ENCODE peak calls at places on chromosomes 6 and 20, in eight cellular contexts. N is activated CD8-positive, alpha-beta memory T cell treated with anti-CD3 and anti-CD28 coated beads for 48 hours; A is NCI-H774; Z is SW 1271; W is activated T-helper 1 cell treated with Interleukin-2 at 50 U/mL for 16 hours; H is AG10803; M is SIG-M5; D is ACHN. C is an unnamed sample.

GRCh38 chr20:22385602-22386299 is 198.6 kb downstream of the FOXA2 start:
- DNase-seq in N (no peak), A (peak; percentile 39), Z (peak; percentile 13), W (no peak), H (no peak), M (no peak), D (peak; percentile 28), C (no peak)

GRCh38 chr6:158150701-158151100 is 17.4 kb downstream of the SERAC1 start:
- DNase-seq in N (no peak), A (no peak), Z (no peak), W (no peak), H (no peak), M (no peak), D (peak; percentile 60), C (no peak)

GRCh38 chr6:43758617-43759050 is 11.4 kb upstream of the VEGFA start:
- DNase-seq in N (no peak), A (no peak), Z (no peak), W (no peak), H (no peak), M (no peak), D (peak; percentile 20), C (no peak)

GRCh38 chr6:14501914-14502313 is 384.3 kb downstream of the CD83 start:
- DNase-seq in N (no peak), A (no peak), Z (no peak), W (no peak), H (no peak), M (no peak), D (no peak), C (no peak)

GRCh38 chr6:121482004-121482693 is 46.7 kb downstream of the GJA1 start:
- DNase-seq in N (no peak), A (no peak), Z (no peak), W (no peak), H (peak; percentile 64), M (no peak), D (peak; percentile 35), C (no peak)

GRCh38 chr20:24651973-24652340 is 182.5 kb downstream of the SYNDIG1 start:
- DNase-seq in N (no peak), A (no peak), Z (no peak), W (no peak), H (no peak), M (no peak), D (no peak), C (no peak)

GRCh38 chr6:91716361-91716760 is 1129.5 kb upstream of the MAP3K7 start:
- DNase-seq in N (no peak), A (no peak), Z (no peak), W (no peak), H (no peak), M (no peak), D (no peak), C (no peak)

GRCh38 chr6:47653706-47654105 is 44.7 kb upstream of the ADGRF4 start:
- DNase-seq in N (no peak), A (no peak), Z (no peak), W (no peak), H (no peak), M (no peak), D (no peak), C (no peak)

GRCh38 chr6:123074616-123075015 is 78.6 kb downstream of the CLVS2 start:
- DNase-seq in N (no peak), A (no peak), Z (no peak), W (no peak), H (no peak), M (no peak), D (no peak), C (no peak)

GRCh38 chr6:25659633-25660368 is 7.8 kb downstream of the SCGN start:
- DNase-seq in N (no peak), A (no peak), Z (no peak), W (no peak), H (no peak), M (no peak), D (no peak), C (no peak)

GRCh38 chr20:24672886-24673677 is 203.7 kb downstream of the SYNDIG1 start:
- DNase-seq in N (no peak), A (no peak), Z (peak; percentile 85), W (no peak), H (peak; percentile 97), M (no peak), D (peak; percentile 89), C (no peak)

GRCh38 chr20:12591949-12592470 is 416.8 kb upstream of the SPTLC3 start:
- DNase-seq in N (no peak), A (peak; percentile 74), Z (no peak), W (no peak), H (no peak), M (no peak), D (no peak), C (no peak)

GRCh38 chr6:68559716-68560115 is 75.4 kb upstream of the ADGRB3 start:
- DNase-seq in N (no peak), A (peak; percentile 81), Z (no peak), W (no peak), H (no peak), M (no peak), D (no peak), C (no peak)

GRCh38 chr6:151576658-151577057 is 82.8 kb downstream of the CCDC170 start:
- DNase-seq in N (no peak), A (no peak), Z (no peak), W (no peak), H (no peak), M (no peak), D (no peak), C (no peak)

GRCh38 chr6:125267806-125268523 is 33.8 kb downstream of the HDDC2 start:
- DNase-seq in N (no peak), A (no peak), Z (no peak), W (no peak), H (no peak), M (no peak), D (no peak), C (no peak)

GRCh38 chr6:16239090-16239797 is 857 bp downstream of the GMPR start:
- DNase-seq in N (no peak), A (no peak), Z (no peak), W (no peak), H (no peak), M (no peak), D (peak; percentile 27), C (no peak)

GRCh38 chr20:2955257-2955950 is 82.1 kb downstream of the PTPRA start:
- DNase-seq in N (no peak), A (no peak), Z (no peak), W (no peak), H (peak; percentile 41), M (no peak), D (no peak), C (peak; percentile 18)

GRCh38 chr20:43862438-43862837 is 52.2 kb upstream of the TOX2 start:
- DNase-seq in N (no peak), A (no peak), Z (no peak), W (no peak), H (no peak), M (no peak), D (no peak), C (no peak)

GRCh38 chr6:170450946-170451761 is 102.0 kb downstream of the PSMB1 start:
- DNase-seq in N (no peak), A (no peak), Z (no peak), W (no peak), H (no peak), M (no peak), D (no peak), C (no peak)

GRCh38 chr20:17873410-17874270 is 95.0 kb downstream of the SNX5 start:
- DNase-seq in N (no peak), A (peak; percentile 14), Z (no peak), W (no peak), H (peak; percentile 98), M (no peak), D (peak; percentile 62), C (no peak)

GRCh38 chr6:147202516-147203310 is 1.5 kb upstream of the STXBP5 start:
- DNase-seq in N (peak; percentile 38), A (peak; percentile 98), Z (peak; percentile 92), W (peak; percentile 70), H (peak; percentile 97), M (peak; percentile 84), D (peak; percentile 96), C (peak; percentile 67)

GRCh38 chr6:162778603-162779002 is 50.8 kb downstream of the PACRG start:
- DNase-seq in N (no peak), A (no peak), Z (no peak), W (no peak), H (no peak), M (no peak), D (no peak), C (no peak)

GRCh38 chr6:151060742-151061100 is 179.0 kb upstream of the AKAP12 start:
- DNase-seq in N (no peak), A (no peak), Z (no peak), W (no peak), H (no peak), M (no peak), D (no peak), C (no peak)

GRCh38 chr6:35469711-35470662 is 1.8 kb downstream of the RPL10A start:
- DNase-seq in N (no peak), A (no peak), Z (peak; percentile 28), W (no peak), H (no peak), M (no peak), D (no peak), C (no peak)

GRCh38 chr20:5297280-5298004 is 19.3 kb downstream of the PROKR2 start:
- DNase-seq in N (no peak), A (no peak), Z (no peak), W (no peak), H (peak; percentile 15), M (no peak), D (no peak), C (no peak)

GRCh38 chr20:38021373-38021772 is 11.9 kb downstream of the TTI1 start:
- DNase-seq in N (no peak), A (no peak), Z (no peak), W (no peak), H (no peak), M (no peak), D (no peak), C (no peak)

GRCh38 chr6:169386431-169387057 is 132.9 kb upstream of the THBS2 start:
- DNase-seq in N (no peak), A (no peak), Z (no peak), W (no peak), H (peak; percentile 92), M (no peak), D (no peak), C (no peak)

GRCh38 chr20:50431066-50431450 is 79.1 kb upstream of the PTPN1 start:
- DNase-seq in N (no peak), A (no peak), Z (no peak), W (no peak), H (no peak), M (no peak), D (no peak), C (no peak)

GRCh38 chr20:63537525-63538203 is 488 bp upstream of the PTK6 start:
- DNase-seq in N (peak; percentile 92), A (peak; percentile 97), Z (peak; percentile 88), W (peak; percentile 84), H (peak; percentile 92), M (peak; percentile 60), D (peak; percentile 96), C (peak; percentile 100)

GRCh38 chr6:91278416-91278815 is 691.5 kb upstream of the MAP3K7 start:
- DNase-seq in N (no peak), A (no peak), Z (no peak), W (no peak), H (no peak), M (no peak), D (no peak), C (no peak)